ENCODE peak calls at places on chromosomes 13 and 19, in nine cellular contexts. Y is left colon, I is NCI-H1436, Z is Peyer's patch, L is testis, V is SJSA1, T is lower leg skin, R is GM20000, K is right atrium auricular region. G is an unnamed sample.

GRCh38 chr13:98220188-98220765 is 43.2 kb upstream of the RNF113B start:
- DNase-seq in Y (no peak), R (no peak), V (no peak), L (no peak), T (no peak), Z (no peak), I (no peak), K (no peak), G (no peak)

GRCh38 chr19:54448037-54448773 is 794 bp upstream of the LENG8 start:
- DNase-seq in Z (peak; percentile 77), V (peak; percentile 67), R (no peak), K (peak; percentile 74), T (peak; percentile 93), Y (peak; percentile 70), I (no peak), L (peak; percentile 81), G (no peak)

GRCh38 chr19:27777726-27778125 is 1435.2 kb downstream of the UQCRFS1 start:
- DNase-seq in L (no peak), T (no peak), K (peak; percentile 23), V (peak; percentile 32), I (no peak), Y (no peak), Z (no peak), R (no peak), G (no peak)

GRCh38 chr19:41951686-41952172 is 7.4 kb downstream of the RABAC1 start:
- DNase-seq in T (peak; percentile 95), Z (peak; percentile 89), K (peak; percentile 83), I (peak; percentile 81), R (peak; percentile 85), Y (peak; percentile 90), V (peak; percentile 80), L (peak; percentile 82), G (no peak)

GRCh38 chr13:43374621-43375020 is 351.2 kb downstream of the DNAJC15 start:
- DNase-seq in R (no peak), V (no peak), I (no peak), L (no peak), T (no peak), Z (no peak), Y (no peak), K (no peak), G (peak; percentile 54)

GRCh38 chr19:6737284-6737872 is at the start of gene GPR108:
- DNase-seq in K (peak; percentile 100), I (peak; percentile 99), V (peak; percentile 100), R (peak; percentile 98), Z (peak; percentile 99), T (peak; percentile 100), L (peak; percentile 100), Y (peak; percentile 99), G (peak; percentile 100)

GRCh38 chr13:41802684-41803554 is 158.0 kb downstream of the VWA8 start:
- DNase-seq in T (no peak), I (no peak), R (no peak), K (no peak), Z (no peak), Y (no peak), V (peak; percentile 47), L (no peak), G (no peak)

GRCh38 chr13:113209336-113209879 is at the start of gene CUL4A:
- DNase-seq in K (peak; percentile 70), Y (peak; percentile 89), R (peak; percentile 93), Z (peak; percentile 91), L (peak; percentile 84), I (peak; percentile 58), T (peak; percentile 96), V (peak; percentile 80), G (no peak)

GRCh38 chr19:29634731-29635130 is 28.6 kb downstream of the POP4 start:
- DNase-seq in Y (no peak), I (no peak), L (no peak), V (no peak), T (no peak), Z (no peak), K (no peak), R (no peak), G (no peak)

GRCh38 chr19:8731428-8732169 is 10.2 kb downstream of the OR2Z1 start:
- DNase-seq in Z (no peak), Y (no peak), I (no peak), T (no peak), L (peak; percentile 24), V (peak; percentile 23), R (no peak), K (no peak), G (no peak)

GRCh38 chr19:1466461-1467227 is 12.4 kb downstream of the C19orf25 start:
- DNase-seq in R (no peak), Y (no peak), I (no peak), L (no peak), Z (no peak), K (no peak), T (no peak), V (no peak), G (no peak)

GRCh38 chr13:98503175-98504028 is 73.5 kb downstream of the STK24 start:
- DNase-seq in T (no peak), Z (no peak), K (no peak), I (no peak), L (peak; percentile 62), V (peak; percentile 47), R (no peak), Y (no peak), G (no peak)

GRCh38 chr13:112154301-112155060 is 87.5 kb downstream of the SOX1 start:
- DNase-seq in Y (no peak), V (no peak), R (no peak), K (no peak), L (no peak), I (no peak), T (peak; percentile 74), Z (no peak), G (no peak)

GRCh38 chr13:67971291-67971690 is 741.2 kb upstream of the PCDH9 start:
- DNase-seq in Z (no peak), K (no peak), Y (no peak), I (no peak), L (no peak), V (no peak), T (no peak), R (no peak), G (no peak)

GRCh38 chr19:58474291-58474996 is 1.7 kb upstream of the ZNF446 start:
- DNase-seq in I (no peak), V (no peak), K (no peak), Y (no peak), T (no peak), Z (no peak), R (no peak), L (no peak), G (no peak)

GRCh38 chr13:110726726-110727125 is 13.2 kb downstream of the ING1 start:
- DNase-seq in V (peak; percentile 72), Y (no peak), I (no peak), L (no peak), Z (no peak), R (peak; percentile 45), T (no peak), K (no peak), G (no peak)

GRCh38 chr19:15197275-15198005 is 3.4 kb downstream of the NOTCH3 start:
- DNase-seq in L (no peak), V (no peak), K (no peak), Y (no peak), T (no peak), R (no peak), Z (no peak), I (peak; percentile 26), G (no peak)

GRCh38 chr19:39398297-39398864 is 7.2 kb downstream of the MED29 start:
- DNase-seq in Y (peak; percentile 78), I (no peak), V (no peak), Z (peak; percentile 87), K (peak; percentile 91), L (peak; percentile 62), T (peak; percentile 97), R (no peak), G (no peak)

GRCh38 chr13:31122143-31122542 is 39.6 kb downstream of the HSPH1 start:
- DNase-seq in V (no peak), Z (no peak), L (peak; percentile 55), I (no peak), K (no peak), Y (no peak), T (peak; percentile 25), R (no peak), G (no peak)

GRCh38 chr13:102003848-102004570 is 397.8 kb downstream of the FGF14 start:
- DNase-seq in Y (no peak), V (no peak), T (no peak), Z (no peak), I (no peak), L (no peak), K (no peak), R (no peak), G (no peak)

GRCh38 chr19:5235458-5236219 is 105.0 kb downstream of the PTPRS start:
- DNase-seq in Y (no peak), Z (no peak), T (no peak), K (no peak), L (no peak), V (no peak), I (no peak), R (no peak), G (no peak)

GRCh38 chr13:42707003-42707402 is 74.4 kb upstream of the FAM216B start:
- DNase-seq in R (no peak), I (no peak), K (no peak), Y (no peak), L (no peak), Z (no peak), T (no peak), V (no peak), G (no peak)

GRCh38 chr19:47272448-47273312 is 2.0 kb upstream of the INAFM1 start:
- DNase-seq in V (no peak), Z (no peak), K (peak; percentile 66), R (no peak), I (peak; percentile 43), T (peak; percentile 93), Y (peak; percentile 68), L (peak; percentile 37), G (no peak)

GRCh38 chr13:44191504-44192171 is 182.0 kb upstream of the SERP2 start:
- DNase-seq in Z (no peak), I (no peak), T (peak; percentile 86), R (peak; percentile 36), K (peak; percentile 78), L (peak; percentile 60), Y (peak; percentile 10), V (peak; percentile 47), G (peak; percentile 83)

GRCh38 chr13:92640936-92641335 is 585.7 kb upstream of the GPC6 start:
- DNase-seq in Y (no peak), R (no peak), I (no peak), T (no peak), K (no peak), Z (no peak), L (no peak), V (no peak), G (no peak)

GRCh38 chr13:33496336-33496735 is 210.8 kb upstream of the STARD13 start:
- DNase-seq in R (no peak), Y (no peak), I (no peak), Z (no peak), V (no peak), K (no peak), T (no peak), L (no peak), G (no peak)

GRCh38 chr13:18952225-18953016 is 229.2 kb downstream of the TUBA3C start:
- DNase-seq in R (no peak), K (no peak), Z (no peak), Y (no peak), L (no peak), I (no peak), T (peak; percentile 82), V (no peak), G (no peak)

GRCh38 chr19:49889687-49890348 is 6.9 kb downstream of the IL4I1 start:
- DNase-seq in R (peak; percentile 82), K (peak; percentile 76), I (no peak), T (peak; percentile 94), Y (peak; percentile 78), V (no peak), Z (peak; percentile 82), L (peak; percentile 79), G (no peak)

GRCh38 chr19:40947573-40947972 is 43.5 kb upstream of the CYP2B6 start:
- DNase-seq in Z (no peak), Y (no peak), T (peak; percentile 32), R (no peak), K (no peak), L (no peak), I (no peak), V (no peak), G (no peak)

GRCh38 chr19:50315773-50316448 is 13.3 kb downstream of the KCNC3 start:
- DNase-seq in Y (no peak), K (no peak), V (no peak), I (peak; percentile 81), Z (peak; percentile 42), T (no peak), L (no peak), R (peak; percentile 86), G (no peak)

GRCh38 chr13:62110079-62110478 is 694.4 kb upstream of the PCDH20 start:
- DNase-seq in V (no peak), K (no peak), Y (no peak), T (no peak), R (no peak), I (no peak), L (no peak), Z (no peak), G (no peak)

G was measured in HFF-Myc.